ENCODE peak calls at places on chromosomes 1 and 21, in eight cellular contexts. One of them, this sample, is unnamed.

GRCh38 chr1:25647863-25648262 is 31.3 kb downstream of the MAN1C1 start:
- DNase-seq in BE2C: no peak
- DNase-seq in kidney tubule cell: no peak
- DNase-seq in MM.1S: no peak
- DNase-seq in activated naive CD8-positive, alpha-beta T cell treated with anti-CD3 and anti-CD28 coated beads, Interleukin-2, amount 50 U/mL, for 16 hours: no peak
- DNase-seq in iPS-NIHi11: no peak
- DNase-seq in NCI-H774: no peak
- DNase-seq in Peyer's patch: no peak
- DNase-seq in this sample: no peak

GRCh38 chr1:169295425-169295824 is 72.2 kb downstream of the NME7 start:
- DNase-seq in BE2C: no peak
- DNase-seq in kidney tubule cell: no peak
- DNase-seq in MM.1S: no peak
- DNase-seq in activated naive CD8-positive, alpha-beta T cell treated with anti-CD3 and anti-CD28 coated beads, Interleukin-2, amount 50 U/mL, for 16 hours: no peak
- DNase-seq in iPS-NIHi11: no peak
- DNase-seq in NCI-H774: no peak
- DNase-seq in Peyer's patch: no peak
- DNase-seq in this sample: no peak

GRCh38 chr1:237760981-237761380 is 129.7 kb downstream of the ZP4 start:
- DNase-seq in BE2C: no peak
- DNase-seq in kidney tubule cell: no peak
- DNase-seq in MM.1S: no peak
- DNase-seq in activated naive CD8-positive, alpha-beta T cell treated with anti-CD3 and anti-CD28 coated beads, Interleukin-2, amount 50 U/mL, for 16 hours: no peak
- DNase-seq in iPS-NIHi11: no peak
- DNase-seq in NCI-H774: no peak
- DNase-seq in Peyer's patch: no peak
- DNase-seq in this sample: no peak

GRCh38 chr1:246860401-246860800 is 71.3 kb downstream of the AHCTF1 start:
- DNase-seq in BE2C: no peak
- DNase-seq in kidney tubule cell: peak; percentile 15
- DNase-seq in MM.1S: no peak
- DNase-seq in activated naive CD8-positive, alpha-beta T cell treated with anti-CD3 and anti-CD28 coated beads, Interleukin-2, amount 50 U/mL, for 16 hours: no peak
- DNase-seq in iPS-NIHi11: no peak
- DNase-seq in NCI-H774: no peak
- DNase-seq in Peyer's patch: no peak
- DNase-seq in this sample: no peak

GRCh38 chr1:171421413-171422020 is 63.8 kb upstream of the PRRC2C start:
- DNase-seq in BE2C: no peak
- DNase-seq in kidney tubule cell: no peak
- DNase-seq in MM.1S: no peak
- DNase-seq in activated naive CD8-positive, alpha-beta T cell treated with anti-CD3 and anti-CD28 coated beads, Interleukin-2, amount 50 U/mL, for 16 hours: no peak
- DNase-seq in iPS-NIHi11: no peak
- DNase-seq in NCI-H774: no peak
- DNase-seq in Peyer's patch: no peak
- DNase-seq in this sample: no peak

GRCh38 chr1:173354937-173355280 is 122.2 kb upstream of the PRDX6 start:
- DNase-seq in BE2C: no peak
- DNase-seq in kidney tubule cell: no peak
- DNase-seq in MM.1S: no peak
- DNase-seq in activated naive CD8-positive, alpha-beta T cell treated with anti-CD3 and anti-CD28 coated beads, Interleukin-2, amount 50 U/mL, for 16 hours: no peak
- DNase-seq in iPS-NIHi11: no peak
- DNase-seq in NCI-H774: no peak
- DNase-seq in Peyer's patch: no peak
- DNase-seq in this sample: no peak

GRCh38 chr1:15941044-15941840 is 34.7 kb downstream of the ZBTB17 start:
- DNase-seq in BE2C: no peak
- DNase-seq in kidney tubule cell: no peak
- DNase-seq in MM.1S: no peak
- DNase-seq in activated naive CD8-positive, alpha-beta T cell treated with anti-CD3 and anti-CD28 coated beads, Interleukin-2, amount 50 U/mL, for 16 hours: no peak
- DNase-seq in iPS-NIHi11: no peak
- DNase-seq in NCI-H774: no peak
- DNase-seq in Peyer's patch: peak; percentile 44
- DNase-seq in this sample: no peak

GRCh38 chr1:3176820-3177219 is 107.8 kb downstream of the PRDM16 start:
- DNase-seq in BE2C: no peak
- DNase-seq in kidney tubule cell: no peak
- DNase-seq in MM.1S: no peak
- DNase-seq in activated naive CD8-positive, alpha-beta T cell treated with anti-CD3 and anti-CD28 coated beads, Interleukin-2, amount 50 U/mL, for 16 hours: no peak
- DNase-seq in iPS-NIHi11: no peak
- DNase-seq in NCI-H774: no peak
- DNase-seq in Peyer's patch: no peak
- DNase-seq in this sample: no peak

GRCh38 chr1:150575518-150576366 is 3.7 kb downstream of the MCL1 start:
- DNase-seq in BE2C: no peak
- DNase-seq in kidney tubule cell: peak; percentile 27
- DNase-seq in MM.1S: no peak
- DNase-seq in activated naive CD8-positive, alpha-beta T cell treated with anti-CD3 and anti-CD28 coated beads, Interleukin-2, amount 50 U/mL, for 16 hours: no peak
- DNase-seq in iPS-NIHi11: no peak
- DNase-seq in NCI-H774: peak; percentile 17
- DNase-seq in Peyer's patch: peak; percentile 34
- DNase-seq in this sample: no peak

GRCh38 chr1:201085902-201086735 is 26.1 kb downstream of the CACNA1S start:
- DNase-seq in BE2C: peak; percentile 66
- DNase-seq in kidney tubule cell: peak; percentile 69
- DNase-seq in MM.1S: peak; percentile 36
- DNase-seq in activated naive CD8-positive, alpha-beta T cell treated with anti-CD3 and anti-CD28 coated beads, Interleukin-2, amount 50 U/mL, for 16 hours: no peak
- DNase-seq in iPS-NIHi11: peak; percentile 93
- DNase-seq in NCI-H774: no peak
- DNase-seq in Peyer's patch: peak; percentile 85
- DNase-seq in this sample: no peak

GRCh38 chr1:109425902-109426277 is 358 bp downstream of the PSMA5 start:
- DNase-seq in BE2C: no peak
- DNase-seq in kidney tubule cell: peak; percentile 84
- DNase-seq in MM.1S: peak; percentile 27
- DNase-seq in activated naive CD8-positive, alpha-beta T cell treated with anti-CD3 and anti-CD28 coated beads, Interleukin-2, amount 50 U/mL, for 16 hours: peak; percentile 14
- DNase-seq in iPS-NIHi11: peak; percentile 56
- DNase-seq in NCI-H774: no peak
- DNase-seq in Peyer's patch: peak; percentile 79
- DNase-seq in this sample: no peak

GRCh38 chr1:212323065-212323464 is 37.9 kb downstream of the PPP2R5A start:
- DNase-seq in BE2C: no peak
- DNase-seq in kidney tubule cell: no peak
- DNase-seq in MM.1S: no peak
- DNase-seq in activated naive CD8-positive, alpha-beta T cell treated with anti-CD3 and anti-CD28 coated beads, Interleukin-2, amount 50 U/mL, for 16 hours: no peak
- DNase-seq in iPS-NIHi11: no peak
- DNase-seq in NCI-H774: no peak
- DNase-seq in Peyer's patch: no peak
- DNase-seq in this sample: no peak

GRCh38 chr1:89894210-89894668 is 73.4 kb downstream of the LRRC8D start:
- DNase-seq in BE2C: no peak
- DNase-seq in kidney tubule cell: peak; percentile 69
- DNase-seq in MM.1S: no peak
- DNase-seq in activated naive CD8-positive, alpha-beta T cell treated with anti-CD3 and anti-CD28 coated beads, Interleukin-2, amount 50 U/mL, for 16 hours: no peak
- DNase-seq in iPS-NIHi11: no peak
- DNase-seq in NCI-H774: no peak
- DNase-seq in Peyer's patch: no peak
- DNase-seq in this sample: no peak

GRCh38 chr1:244735404-244735803 is 82.5 kb downstream of the DESI2 start:
- DNase-seq in BE2C: no peak
- DNase-seq in kidney tubule cell: peak; percentile 6
- DNase-seq in MM.1S: no peak
- DNase-seq in activated naive CD8-positive, alpha-beta T cell treated with anti-CD3 and anti-CD28 coated beads, Interleukin-2, amount 50 U/mL, for 16 hours: no peak
- DNase-seq in iPS-NIHi11: no peak
- DNase-seq in NCI-H774: no peak
- DNase-seq in Peyer's patch: no peak
- DNase-seq in this sample: no peak

GRCh38 chr1:47592296-47592975 is 154.6 kb downstream of the FOXD2 start:
- DNase-seq in BE2C: no peak
- DNase-seq in kidney tubule cell: no peak
- DNase-seq in MM.1S: no peak
- DNase-seq in activated naive CD8-positive, alpha-beta T cell treated with anti-CD3 and anti-CD28 coated beads, Interleukin-2, amount 50 U/mL, for 16 hours: no peak
- DNase-seq in iPS-NIHi11: no peak
- DNase-seq in NCI-H774: no peak
- DNase-seq in Peyer's patch: no peak
- DNase-seq in this sample: no peak

GRCh38 chr1:9181990-9182783 is 52.4 kb upstream of the H6PD start:
- DNase-seq in BE2C: no peak
- DNase-seq in kidney tubule cell: peak; percentile 67
- DNase-seq in MM.1S: peak; percentile 48
- DNase-seq in activated naive CD8-positive, alpha-beta T cell treated with anti-CD3 and anti-CD28 coated beads, Interleukin-2, amount 50 U/mL, for 16 hours: no peak
- DNase-seq in iPS-NIHi11: peak; percentile 55
- DNase-seq in NCI-H774: no peak
- DNase-seq in Peyer's patch: peak; percentile 63
- DNase-seq in this sample: no peak

GRCh38 chr1:89911186-89911976 is 83.5 kb upstream of the ZNF326 start:
- DNase-seq in BE2C: no peak
- DNase-seq in kidney tubule cell: no peak
- DNase-seq in MM.1S: no peak
- DNase-seq in activated naive CD8-positive, alpha-beta T cell treated with anti-CD3 and anti-CD28 coated beads, Interleukin-2, amount 50 U/mL, for 16 hours: no peak
- DNase-seq in iPS-NIHi11: peak; percentile 45
- DNase-seq in NCI-H774: no peak
- DNase-seq in Peyer's patch: no peak
- DNase-seq in this sample: no peak

GRCh38 chr1:161782886-161783285 is 16.8 kb downstream of the ATF6 start:
- DNase-seq in BE2C: no peak
- DNase-seq in kidney tubule cell: no peak
- DNase-seq in MM.1S: no peak
- DNase-seq in activated naive CD8-positive, alpha-beta T cell treated with anti-CD3 and anti-CD28 coated beads, Interleukin-2, amount 50 U/mL, for 16 hours: no peak
- DNase-seq in iPS-NIHi11: no peak
- DNase-seq in NCI-H774: no peak
- DNase-seq in Peyer's patch: no peak
- DNase-seq in this sample: no peak

GRCh38 chr1:59453297-59453970 is 156.5 kb downstream of the FGGY start:
- DNase-seq in BE2C: no peak
- DNase-seq in kidney tubule cell: peak; percentile 22
- DNase-seq in MM.1S: no peak
- DNase-seq in activated naive CD8-positive, alpha-beta T cell treated with anti-CD3 and anti-CD28 coated beads, Interleukin-2, amount 50 U/mL, for 16 hours: no peak
- DNase-seq in iPS-NIHi11: no peak
- DNase-seq in NCI-H774: no peak
- DNase-seq in Peyer's patch: no peak
- DNase-seq in this sample: no peak

GRCh38 chr1:24263746-24264145 is 55.4 kb upstream of the GRHL3 start:
- DNase-seq in BE2C: no peak
- DNase-seq in kidney tubule cell: no peak
- DNase-seq in MM.1S: no peak
- DNase-seq in activated naive CD8-positive, alpha-beta T cell treated with anti-CD3 and anti-CD28 coated beads, Interleukin-2, amount 50 U/mL, for 16 hours: no peak
- DNase-seq in iPS-NIHi11: no peak
- DNase-seq in NCI-H774: no peak
- DNase-seq in Peyer's patch: no peak
- DNase-seq in this sample: no peak

GRCh38 chr1:210951279-210951678 is 182.7 kb downstream of the KCNH1 start:
- DNase-seq in BE2C: no peak
- DNase-seq in kidney tubule cell: no peak
- DNase-seq in MM.1S: no peak
- DNase-seq in activated naive CD8-positive, alpha-beta T cell treated with anti-CD3 and anti-CD28 coated beads, Interleukin-2, amount 50 U/mL, for 16 hours: no peak
- DNase-seq in iPS-NIHi11: no peak
- DNase-seq in NCI-H774: no peak
- DNase-seq in Peyer's patch: no peak
- DNase-seq in this sample: no peak

GRCh38 chr1:183957216-183957830 is 80.2 kb downstream of the COLGALT2 start:
- DNase-seq in BE2C: no peak
- DNase-seq in kidney tubule cell: no peak
- DNase-seq in MM.1S: no peak
- DNase-seq in activated naive CD8-positive, alpha-beta T cell treated with anti-CD3 and anti-CD28 coated beads, Interleukin-2, amount 50 U/mL, for 16 hours: no peak
- DNase-seq in iPS-NIHi11: no peak
- DNase-seq in NCI-H774: no peak
- DNase-seq in Peyer's patch: no peak
- DNase-seq in this sample: no peak

GRCh38 chr1:6157528-6158174 is 22.5 kb downstream of the CHD5 start:
- DNase-seq in BE2C: no peak
- DNase-seq in kidney tubule cell: peak; percentile 92
- DNase-seq in MM.1S: no peak
- DNase-seq in activated naive CD8-positive, alpha-beta T cell treated with anti-CD3 and anti-CD28 coated beads, Interleukin-2, amount 50 U/mL, for 16 hours: no peak
- DNase-seq in iPS-NIHi11: no peak
- DNase-seq in NCI-H774: peak; percentile 31
- DNase-seq in Peyer's patch: peak; percentile 63
- DNase-seq in this sample: no peak

GRCh38 chr21:16570196-16570595 is 840.4 kb downstream of the USP25 start:
- DNase-seq in BE2C: no peak
- DNase-seq in kidney tubule cell: no peak
- DNase-seq in MM.1S: no peak
- DNase-seq in activated naive CD8-positive, alpha-beta T cell treated with anti-CD3 and anti-CD28 coated beads, Interleukin-2, amount 50 U/mL, for 16 hours: no peak
- DNase-seq in iPS-NIHi11: no peak
- DNase-seq in NCI-H774: no peak
- DNase-seq in Peyer's patch: no peak
- DNase-seq in this sample: no peak

GRCh38 chr1:87880747-87881133 is 552.1 kb downstream of the LMO4 start:
- DNase-seq in BE2C: no peak
- DNase-seq in kidney tubule cell: no peak
- DNase-seq in MM.1S: no peak
- DNase-seq in activated naive CD8-positive, alpha-beta T cell treated with anti-CD3 and anti-CD28 coated beads, Interleukin-2, amount 50 U/mL, for 16 hours: no peak
- DNase-seq in iPS-NIHi11: no peak
- DNase-seq in NCI-H774: no peak
- DNase-seq in Peyer's patch: no peak
- DNase-seq in this sample: no peak

GRCh38 chr1:6262570-6263420 is 1.9 kb upstream of the GPR153 start:
- DNase-seq in BE2C: no peak
- DNase-seq in kidney tubule cell: no peak
- DNase-seq in MM.1S: no peak
- DNase-seq in activated naive CD8-positive, alpha-beta T cell treated with anti-CD3 and anti-CD28 coated beads, Interleukin-2, amount 50 U/mL, for 16 hours: no peak
- DNase-seq in iPS-NIHi11: no peak
- DNase-seq in NCI-H774: no peak
- DNase-seq in Peyer's patch: no peak
- DNase-seq in this sample: no peak

GRCh38 chr1:195804547-195804946 is 803.7 kb downstream of the KCNT2 start:
- DNase-seq in BE2C: no peak
- DNase-seq in kidney tubule cell: no peak
- DNase-seq in MM.1S: peak; percentile 14
- DNase-seq in activated naive CD8-positive, alpha-beta T cell treated with anti-CD3 and anti-CD28 coated beads, Interleukin-2, amount 50 U/mL, for 16 hours: no peak
- DNase-seq in iPS-NIHi11: no peak
- DNase-seq in NCI-H774: no peak
- DNase-seq in Peyer's patch: no peak
- DNase-seq in this sample: no peak

GRCh38 chr1:155127105-155127671 is 488 bp upstream of the EFNA1 start:
- DNase-seq in BE2C: no peak
- DNase-seq in kidney tubule cell: peak; percentile 87
- DNase-seq in MM.1S: no peak
- DNase-seq in activated naive CD8-positive, alpha-beta T cell treated with anti-CD3 and anti-CD28 coated beads, Interleukin-2, amount 50 U/mL, for 16 hours: no peak
- DNase-seq in iPS-NIHi11: peak; percentile 36
- DNase-seq in NCI-H774: peak; percentile 52
- DNase-seq in Peyer's patch: peak; percentile 89
- DNase-seq in this sample: peak; percentile 66

GRCh38 chr1:220151454-220151853 is 57.5 kb downstream of the IARS2 start:
- DNase-seq in BE2C: no peak
- DNase-seq in kidney tubule cell: no peak
- DNase-seq in MM.1S: no peak
- DNase-seq in activated naive CD8-positive, alpha-beta T cell treated with anti-CD3 and anti-CD28 coated beads, Interleukin-2, amount 50 U/mL, for 16 hours: no peak
- DNase-seq in iPS-NIHi11: peak; percentile 12
- DNase-seq in NCI-H774: no peak
- DNase-seq in Peyer's patch: no peak
- DNase-seq in this sample: no peak

GRCh38 chr1:91851130-91852010 is 34.6 kb downstream of the TGFBR3 start:
- DNase-seq in BE2C: peak; percentile 58
- DNase-seq in kidney tubule cell: peak; percentile 77
- DNase-seq in MM.1S: no peak
- DNase-seq in activated naive CD8-positive, alpha-beta T cell treated with anti-CD3 and anti-CD28 coated beads, Interleukin-2, amount 50 U/mL, for 16 hours: no peak
- DNase-seq in iPS-NIHi11: peak; percentile 19
- DNase-seq in NCI-H774: peak; percentile 76
- DNase-seq in Peyer's patch: peak; percentile 85
- DNase-seq in this sample: peak; percentile 89

GRCh38 chr1:207081106-207081505 is 7.6 kb upstream of the C4BPB start:
- DNase-seq in BE2C: no peak
- DNase-seq in kidney tubule cell: no peak
- DNase-seq in MM.1S: no peak
- DNase-seq in activated naive CD8-positive, alpha-beta T cell treated with anti-CD3 and anti-CD28 coated beads, Interleukin-2, amount 50 U/mL, for 16 hours: no peak
- DNase-seq in iPS-NIHi11: no peak
- DNase-seq in NCI-H774: peak; percentile 24
- DNase-seq in Peyer's patch: no peak
- DNase-seq in this sample: no peak

GRCh38 chr1:53644909-53645689 is 93.9 kb downstream of the GLIS1 start:
- DNase-seq in BE2C: no peak
- DNase-seq in kidney tubule cell: no peak
- DNase-seq in MM.1S: no peak
- DNase-seq in activated naive CD8-positive, alpha-beta T cell treated with anti-CD3 and anti-CD28 coated beads, Interleukin-2, amount 50 U/mL, for 16 hours: no peak
- DNase-seq in iPS-NIHi11: no peak
- DNase-seq in NCI-H774: no peak
- DNase-seq in Peyer's patch: peak; percentile 9
- DNase-seq in this sample: peak; percentile 28

GRCh38 chr1:79264975-79265818 is 258.7 kb upstream of the ADGRL4 start:
- DNase-seq in BE2C: no peak
- DNase-seq in kidney tubule cell: no peak
- DNase-seq in MM.1S: no peak
- DNase-seq in activated naive CD8-positive, alpha-beta T cell treated with anti-CD3 and anti-CD28 coated beads, Interleukin-2, amount 50 U/mL, for 16 hours: no peak
- DNase-seq in iPS-NIHi11: no peak
- DNase-seq in NCI-H774: no peak
- DNase-seq in Peyer's patch: no peak
- DNase-seq in this sample: no peak

GRCh38 chr1:228721407-228721806 is 13.9 kb upstream of the RHOU start:
- DNase-seq in BE2C: no peak
- DNase-seq in kidney tubule cell: no peak
- DNase-seq in MM.1S: no peak
- DNase-seq in activated naive CD8-positive, alpha-beta T cell treated with anti-CD3 and anti-CD28 coated beads, Interleukin-2, amount 50 U/mL, for 16 hours: no peak
- DNase-seq in iPS-NIHi11: no peak
- DNase-seq in NCI-H774: no peak
- DNase-seq in Peyer's patch: no peak
- DNase-seq in this sample: no peak

This sample was measured in tibial artery.